ENCODE peak calls at places on chromosomes 1 and 21, in nine cellular contexts. G is gastrocnemius medialis, U is MM.1S, K is psoas muscle, S is kidney epithelial cell, L is BJ, R is mammary epithelial cell, X is left ventricle myocardium inferior, E is lower lobe of right lung. Y is an unnamed sample. For H3K27me3, the result is how much of the 10 kb centered on the place peaks cover.

GRCh38 chr1:43414634-43415223 is 25.0 kb downstream of the SZT2 start:
- DNase-seq in G (no peak), U (peak), K (no peak), S (no peak), L (no peak), R (peak), X (peak), E (no peak), Y (peak)

GRCh38 chr21:25563399-25564116 is 43.7 kb downstream of the MRPL39 start:
- DNase-seq in G (no peak), U (no peak), K (no peak), S (no peak), L (no peak), R (no peak), X (no peak), E (no peak), Y (no peak)

GRCh38 chr1:155938220-155938627 is 3.2 kb upstream of the RXFP4 start:
- DNase-seq in G (no peak), U (peak), K (no peak), S (peak), L (no peak), R (peak), X (no peak), E (no peak), Y (no peak)

GRCh38 chr1:221868894-221869293 is 127.0 kb upstream of the DUSP10 start:
- DNase-seq in G (no peak), U (no peak), K (no peak), S (no peak), L (peak), R (peak), X (no peak), E (no peak), Y (no peak)

GRCh38 chr1:215082532-215083407 is at the start of gene KCNK2:
- DNase-seq in G (no peak), U (no peak), K (peak), S (no peak), L (no peak), R (no peak), X (no peak), E (no peak), Y (peak)

GRCh38 chr1:10716840-10717239 is 79.6 kb downstream of the CASZ1 start:
- DNase-seq in G (no peak), U (no peak), K (no peak), S (no peak), L (no peak), R (no peak), X (no peak), E (no peak), Y (no peak)

GRCh38 chr1:157104598-157105293 is 5.1 kb upstream of the ETV3L start:
- DNase-seq in G (no peak), U (no peak), K (no peak), S (no peak), L (no peak), R (peak), X (no peak), E (no peak), Y (no peak)

GRCh38 chr1:150464422-150464826 is 22.8 kb upstream of the TARS2 start:
- DNase-seq in G (peak), U (peak), K (peak), S (peak), L (no peak), R (peak), X (no peak), E (peak), Y (peak)

GRCh38 chr21:44267655-44268142 is 6.0 kb upstream of the DNMT3L start:
- DNase-seq in G (no peak), U (peak), K (peak), S (no peak), L (no peak), R (no peak), X (no peak), E (no peak), Y (peak)

DNA sequence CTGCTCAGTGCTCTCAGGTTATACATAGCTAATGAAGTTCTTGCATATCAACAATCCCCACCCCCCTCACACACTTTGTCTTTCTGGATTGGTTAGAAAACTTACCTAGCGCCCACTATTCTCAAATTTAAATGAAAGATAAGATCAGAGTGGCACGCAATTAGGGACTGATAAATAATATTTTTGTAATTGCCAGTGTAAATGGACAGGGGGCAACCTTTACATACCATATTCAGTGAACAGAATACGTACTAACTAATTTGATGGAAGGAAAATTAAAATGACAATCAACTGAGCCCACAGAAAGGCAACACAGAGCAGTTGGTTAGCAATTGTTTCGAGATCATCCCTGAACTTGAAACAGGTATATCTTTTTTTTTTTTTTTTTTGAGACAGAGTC is 11.7 kb downstream of the SELL start:
- DNase-seq in G (no peak), U (no peak), K (no peak), S (no peak), L (no peak), R (no peak), X (no peak), E (no peak), Y (no peak)
- H3K4me3 ChIP-seq in G (no peak), U (no peak), K (no peak), S (no peak), L (no peak), R (no peak), X (no peak), E (no peak), Y (no peak)

DNA sequence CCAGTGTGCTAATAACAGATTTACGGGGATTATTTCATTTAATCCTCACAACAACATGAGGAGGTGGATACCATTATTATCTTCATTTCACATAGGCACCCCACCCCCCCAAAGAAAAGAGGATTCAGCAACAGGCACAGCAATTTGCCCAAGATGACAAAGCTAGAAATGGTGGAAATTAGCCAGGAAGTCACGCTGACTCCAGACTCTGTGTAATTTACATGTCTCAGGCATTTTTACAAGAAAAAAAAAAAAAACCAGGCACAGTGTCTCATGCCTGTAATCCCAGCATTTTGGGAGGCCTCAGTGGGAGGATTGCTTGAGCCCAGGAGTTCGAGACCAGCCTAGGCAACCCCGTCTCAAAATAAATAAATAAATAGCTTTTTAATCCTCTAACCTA is 37.5 kb upstream of the PRDM2 start:
- DNase-seq in G (peak), U (no peak), K (no peak), S (no peak), L (peak), R (no peak), X (no peak), E (no peak), Y (peak)
- TF ChIP-seq CTCF in G (no peak), U (no peak), K (no peak), S (no peak), L (no peak), R (no peak), X (no peak), E (no peak), Y (no peak)

GRCh38 chr1:111825217-111825616 is 69.5 kb downstream of the DDX20 start:
- DNase-seq in G (no peak), U (no peak), K (no peak), S (no peak), L (no peak), R (no peak), X (no peak), E (no peak), Y (no peak)
- H3K27me3 ChIP-seq in G (under half), U (under half), K (under half), S (under half), L (under half), R (under half), X (under half), E (under half), Y (under half)

GRCh38 chr1:40664791-40665190 is 691 bp downstream of the RIMS3 start:
- DNase-seq in G (no peak), U (no peak), K (no peak), S (no peak), L (no peak), R (no peak), X (no peak), E (no peak), Y (no peak)
- H3K4me3 ChIP-seq in G (peak), U (no peak), K (peak), S (peak), L (no peak), R (peak), X (peak), E (peak), Y (peak)